ENCODE peak calls at places on chromosomes 3 and 15, in eight cellular contexts. E is ecto neural progenitor cell; W is stimulated activated CD4-positive, alpha-beta T cell treated with anti-CD3 and anti-CD28 coated beads, Interleukin-4, amount 100 ng/mL, for 1 hour; G is iPS-NIHi11; M is NCI-H460; K is cardiac fibroblast; F is dermis blood vessel endothelial cell; T is effector memory CD4-positive, alpha-beta T cell. R is an unnamed sample.

GRCh38 chr3:142863010-142863787 is 25.7 kb downstream of the PCOLCE2 start:
- DNase-seq in M (no peak), G (peak), F (no peak), E (no peak), K (peak), T (no peak), W (no peak), R (no peak)

GRCh38 chr15:62254137-62254934 is 89.3 kb upstream of the C2CD4B start:
- DNase-seq in E (peak), F (peak), T (peak), W (peak), K (peak), M (peak), G (peak), R (no peak)

GRCh38 chr3:1017879-1018278 is 74.9 kb upstream of the CNTN6 start:
- DNase-seq in E (no peak), W (no peak), T (no peak), K (no peak), F (no peak), G (no peak), M (no peak), R (no peak)

GRCh38 chr3:195895900-195896360 is 12.4 kb downstream of the TNK2 start:
- DNase-seq in W (peak), F (peak), T (peak), G (peak), E (peak), M (no peak), K (peak), R (peak)

GRCh38 chr3:196778755-196779154 is 39.1 kb downstream of the PAK2 start:
- DNase-seq in W (no peak), T (no peak), G (no peak), F (peak), K (peak), M (no peak), E (no peak), R (no peak)

GRCh38 chr15:68389936-68390790 is 41.8 kb downstream of the ITGA11 start:
- DNase-seq in G (no peak), E (peak), F (peak), W (no peak), T (no peak), M (no peak), K (peak), R (no peak)

GRCh38 chr3:190524942-190525341 is 11.1 kb downstream of the IL1RAP start:
- DNase-seq in W (no peak), T (no peak), E (no peak), M (no peak), G (no peak), K (no peak), F (no peak), R (no peak)

GRCh38 chr3:185270262-185270955 is 16.6 kb upstream of the EHHADH start:
- DNase-seq in T (no peak), G (peak), E (peak), M (peak), K (peak), W (no peak), F (peak), R (peak)

GRCh38 chr3:53255360-53255774 is 455 bp downstream of the TKT start:
- DNase-seq in M (no peak), T (no peak), W (peak), K (no peak), E (no peak), F (peak), G (no peak), R (peak)

GRCh38 chr15:29613951-29614382 is 208.3 kb downstream of the TJP1 start:
- DNase-seq in T (no peak), F (no peak), K (no peak), W (no peak), E (no peak), G (peak), M (peak), R (no peak)

GRCh38 chr15:62739082-62739481 is 303.5 kb upstream of the TPM1 start:
- DNase-seq in G (no peak), E (no peak), T (no peak), F (no peak), K (no peak), W (no peak), M (no peak), R (no peak)

GRCh38 chr15:78085928-78086327 is 6.4 kb upstream of the SH2D7 start:
- DNase-seq in G (no peak), M (no peak), W (no peak), F (no peak), T (no peak), E (no peak), K (peak), R (no peak)

GRCh38 chr15:69225355-69226027 is 65.1 kb downstream of the GLCE start:
- DNase-seq in K (peak), F (peak), T (no peak), E (no peak), W (no peak), M (peak), G (peak), R (no peak)

GRCh38 chr3:82163907-82164520 is 402.6 kb upstream of the GBE1 start:
- DNase-seq in W (no peak), M (peak), K (peak), F (peak), G (peak), E (no peak), T (no peak), R (no peak)

GRCh38 chr3:74415731-74416130 is 198.7 kb downstream of the CNTN3 start:
- DNase-seq in W (no peak), K (no peak), M (no peak), E (no peak), F (no peak), G (peak), T (no peak), R (no peak)

R was measured in frontal cortex.